ENCODE peak calls at places on chromosomes 16 and 17, in five cellular contexts. O, H, T, R and M are unnamed samples.

GRCh38 chr16:68360971-68361370 is 50.2 kb downstream of the PRMT7 start:
- DNase-seq in O (no peak), H (no peak), T (no peak), R (no peak), M (no peak)

GRCh38 chr17:37842401-37842800 is 81.8 kb upstream of the TBC1D3K start:
- DNase-seq in O (no peak), H (no peak), T (no peak), R (no peak), M (no peak)

GRCh38 chr16:86103320-86103719 is 204.4 kb downstream of the IRF8 start:
- DNase-seq in O (no peak), H (no peak), T (no peak), R (no peak), M (no peak)

GRCh38 chr16:28182183-28182582 is 29.6 kb downstream of the XPO6 start:
- DNase-seq in O (no peak), H (no peak), T (no peak), R (no peak), M (peak)

GRCh38 chr16:14026572-14026971 is 44.5 kb upstream of the MRTFB start:
- DNase-seq in O (no peak), H (no peak), T (no peak), R (no peak), M (no peak)

GRCh38 chr17:61700252-61700651 is 109.2 kb upstream of the NACA2 start:
- DNase-seq in O (no peak), H (no peak), T (no peak), R (no peak), M (peak)

GRCh38 chr17:35082073-35082657 is 18.7 kb upstream of the RFFL start:
- DNase-seq in O (no peak), H (no peak), T (peak), R (no peak), M (peak)

GRCh38 chr17:58337126-58337599 is 8.6 kb upstream of the TSPOAP1 start:
- DNase-seq in O (no peak), H (no peak), T (no peak), R (no peak), M (no peak)

GRCh38 chr17:31494259-31495048 is 103.0 kb downstream of the RAB11FIP4 start:
- DNase-seq in O (no peak), H (no peak), T (no peak), R (peak), M (no peak)

GRCh38 chr16:61909074-61909473 is 127.2 kb downstream of the CDH8 start:
- DNase-seq in O (no peak), H (no peak), T (no peak), R (no peak), M (peak)

GRCh38 chr17:74052993-74053744 is 150.3 kb upstream of the RPL38 start:
- DNase-seq in O (peak), H (no peak), T (no peak), R (no peak), M (no peak)